ENCODE peak calls at places on chromosome 21, in four cellular contexts. R is adipocyte, J is upper lobe of right lung, Z is brain microvascular endothelial cell. H is an unnamed sample.

GRCh38 chr21:42174173-42174572 is 44.8 kb upstream of the ABCG1 start:
- DNase-seq in R (no peak), J (peak; percentile 36), Z (no peak), H (no peak)

GRCh38 chr21:30044447-30045064 is 104.8 kb upstream of the GRIK1 start:
- DNase-seq in R (peak; percentile 69), J (no peak), Z (peak; percentile 25), H (no peak)

GRCh38 chr21:46049890-46050650 is 47.8 kb upstream of the COL6A2 start:
- DNase-seq in R (no peak), J (no peak), Z (no peak), H (no peak)

GRCh38 chr21:34983680-34984086 is 65.4 kb downstream of the RUNX1 start:
- DNase-seq in R (peak; percentile 27), J (no peak), Z (peak; percentile 41), H (no peak)

GRCh38 chr21:44920694-44921604 is at the start of gene ITGB2:
- DNase-seq in R (no peak), J (peak; percentile 87), Z (no peak), H (no peak)

GRCh38 chr21:19440792-19441494 is 1037.4 kb upstream of the TMPRSS15 start:
- DNase-seq in R (no peak), J (no peak), Z (no peak), H (no peak)

GRCh38 chr21:43312751-43313169 is 114.2 kb downstream of the SIK1 start:
- DNase-seq in R (no peak), J (no peak), Z (no peak), H (no peak)

GRCh38 chr21:35686156-35686555 is 374.2 kb downstream of the SETD4 start:
- DNase-seq in R (no peak), J (no peak), Z (no peak), H (no peak)

GRCh38 chr21:31580866-31581276 is 78.6 kb upstream of the SOD1 start:
- DNase-seq in R (peak; percentile 86), J (peak; percentile 71), Z (peak; percentile 70), H (no peak)

GRCh38 chr21:31752352-31752751 is 20.4 kb upstream of the SCAF4 start:
- DNase-seq in R (peak; percentile 38), J (no peak), Z (no peak), H (no peak)

GRCh38 chr21:16568661-16569060 is 838.9 kb downstream of the USP25 start:
- DNase-seq in R (no peak), J (no peak), Z (no peak), H (no peak)

GRCh38 chr21:37579356-37579755 is 212.8 kb downstream of the DYRK1A start:
- DNase-seq in R (no peak), J (no peak), Z (no peak), H (no peak)

GRCh38 chr21:39847877-39848276 is 19.4 kb upstream of the PCP4 start:
- DNase-seq in R (no peak), J (no peak), Z (no peak), H (no peak)

GRCh38 chr21:41555053-41555452 is 47.1 kb upstream of the TMPRSS2 start:
- DNase-seq in R (no peak), J (no peak), Z (no peak), H (no peak)

GRCh38 chr21:19510057-19510456 is 1106.5 kb upstream of the TMPRSS15 start:
- DNase-seq in R (no peak), J (no peak), Z (no peak), H (no peak)

GRCh38 chr21:46185717-46186116 is 1.5 kb upstream of the SPATC1L start:
- DNase-seq in R (no peak), J (no peak), Z (no peak), H (no peak)

GRCh38 chr21:41952568-41953248 is 1.1 kb downstream of the C2CD2 start:
- DNase-seq in R (no peak), J (no peak), Z (no peak), H (peak; percentile 59)

GRCh38 chr21:44059710-44060109 is 47.5 kb upstream of the PWP2 start:
- DNase-seq in R (no peak), J (no peak), Z (no peak), H (no peak)

GRCh38 chr21:38386967-38387366 is 111.3 kb downstream of the ERG start:
- DNase-seq in R (peak; percentile 29), J (no peak), Z (peak; percentile 60), H (no peak)

GRCh38 chr21:25307489-25307888 is 299.8 kb downstream of the MRPL39 start:
- DNase-seq in R (peak; percentile 46), J (no peak), Z (no peak), H (no peak)

GRCh38 chr21:17436626-17437111 is 76.2 kb upstream of the CXADR start:
- DNase-seq in R (no peak), J (no peak), Z (no peak), H (no peak)

GRCh38 chr21:38766987-38767722 is 38.6 kb upstream of the ETS2 start:
- DNase-seq in R (no peak), J (peak; percentile 69), Z (no peak), H (no peak)

GRCh38 chr21:38323721-38324591 is 67.2 kb downstream of the KCNJ15 start:
- DNase-seq in R (no peak), J (no peak), Z (peak; percentile 75), H (no peak)

GRCh38 chr21:29238052-29238966 is 60.4 kb upstream of the BACH1 start:
- DNase-seq in R (peak; percentile 44), J (no peak), Z (peak; percentile 41), H (no peak)

GRCh38 chr21:42557420-42557819 is 43.8 kb downstream of the SLC37A1 start:
- DNase-seq in R (no peak), J (peak; percentile 15), Z (no peak), H (no peak)

GRCh38 chr21:33909756-33910155 is 5.8 kb downstream of the ATP5PO start:
- DNase-seq in R (no peak), J (no peak), Z (no peak), H (no peak)

GRCh38 chr21:15749045-15749867 is 19.5 kb downstream of the USP25 start:
- DNase-seq in R (peak; percentile 31), J (no peak), Z (no peak), H (no peak)

GRCh38 chr21:36929622-36930021 is 36.8 kb downstream of the HLCS start:
- DNase-seq in R (no peak), J (no peak), Z (no peak), H (no peak)

GRCh38 chr21:44778094-44778493 is 23.5 kb downstream of the UBE2G2 start:
- DNase-seq in R (no peak), J (no peak), Z (no peak), H (no peak)

GRCh38 chr21:27475363-27475955 is 508.6 kb upstream of the ADAMTS5 start:
- DNase-seq in R (no peak), J (no peak), Z (no peak), H (no peak)

GRCh38 chr21:45923146-45923545 is 58.4 kb upstream of the COL6A1 start:
- DNase-seq in R (peak; percentile 94), J (peak; percentile 76), Z (peak; percentile 69), H (no peak)

GRCh38 chr21:43005635-43006034 is 31.3 kb downstream of the PKNOX1 start:
- DNase-seq in R (no peak), J (no peak), Z (no peak), H (no peak)

GRCh38 chr21:45027241-45028196 is 46.9 kb upstream of the ADARB1 start:
- DNase-seq in R (no peak), J (no peak), Z (no peak), H (peak; percentile 83)

H was measured in chondrocyte.